ENCODE peak calls at places on chromosome 16, in six cellular contexts. T, K, F, C, L and D are unnamed samples.

GRCh38 chr16:23290189-23291062 is 11.7 kb upstream of the SCNN1B start:
- DNase-seq in T (no peak), K (no peak), F (no peak), C (no peak), L (no peak), D (no peak)

GRCh38 chr16:61726125-61726524 is 310.1 kb downstream of the CDH8 start:
- DNase-seq in T (no peak), K (no peak), F (no peak), C (no peak), L (no peak), D (no peak)

GRCh38 chr16:13181432-13181831 is 280.0 kb downstream of the SHISA9 start:
- DNase-seq in T (no peak), K (no peak), F (no peak), C (no peak), L (no peak), D (no peak)

GRCh38 chr16:27414803-27415431 is 12.9 kb downstream of the IL21R start:
- DNase-seq in T (no peak), K (no peak), F (no peak), C (no peak), L (no peak), D (no peak)

GRCh38 chr16:48231675-48232214 is 12.4 kb upstream of the LONP2 start:
- DNase-seq in T (no peak), K (no peak), F (no peak), C (no peak), L (peak), D (no peak)

GRCh38 chr16:8887952-8888560 is 5.9 kb downstream of the LITAFD start:
- DNase-seq in T (peak), K (no peak), F (no peak), C (peak), L (peak), D (peak)

GRCh38 chr16:87317766-87318121 is 552 bp upstream of the C16orf95 start:
- DNase-seq in T (no peak), K (peak), F (no peak), C (no peak), L (no peak), D (peak)

GRCh38 chr16:23976091-23977001 is 140.6 kb downstream of the PRKCB start:
- DNase-seq in T (no peak), K (no peak), F (no peak), C (no peak), L (no peak), D (no peak)

GRCh38 chr16:81558444-81559175 is 114.0 kb downstream of the CMIP start:
- DNase-seq in T (no peak), K (no peak), F (no peak), C (no peak), L (no peak), D (peak)

GRCh38 chr16:85980686-85981085 is 81.7 kb downstream of the IRF8 start:
- DNase-seq in T (no peak), K (no peak), F (no peak), C (no peak), L (no peak), D (no peak)

GRCh38 chr16:56400458-56400857 is 24.9 kb downstream of the AMFR start:
- DNase-seq in T (no peak), K (no peak), F (no peak), C (no peak), L (no peak), D (no peak)

GRCh38 chr16:25126820-25127232 is 15.3 kb downstream of the LCMT1 start:
- DNase-seq in T (no peak), K (no peak), F (no peak), C (no peak), L (peak), D (no peak)

GRCh38 chr16:22356930-22357634 is 17.3 kb downstream of the CDR2 start:
- DNase-seq in T (no peak), K (no peak), F (no peak), C (no peak), L (no peak), D (no peak)

GRCh38 chr16:87652799-87653198 is 50.5 kb downstream of the JPH3 start:
- DNase-seq in T (no peak), K (no peak), F (no peak), C (no peak), L (no peak), D (no peak)

GRCh38 chr16:75461575-75461974 is 2.9 kb downstream of the TMEM170A start:
- DNase-seq in T (no peak), K (no peak), F (no peak), C (no peak), L (no peak), D (no peak)

GRCh38 chr16:27701381-27701780 is 151.4 kb downstream of the KATNIP start:
- DNase-seq in T (no peak), K (no peak), F (no peak), C (no peak), L (no peak), D (no peak)

GRCh38 chr16:49544828-49545227 is 171.2 kb downstream of the C16orf78 start:
- DNase-seq in T (no peak), K (no peak), F (no peak), C (no peak), L (no peak), D (no peak)

GRCh38 chr16:11372073-11372923 is 27.0 kb downstream of the RMI2 start:
- DNase-seq in T (no peak), K (no peak), F (no peak), C (no peak), L (no peak), D (no peak)

GRCh38 chr16:8727084-8727590 is 52.7 kb downstream of the ABAT start:
- DNase-seq in T (no peak), K (no peak), F (no peak), C (no peak), L (no peak), D (no peak)

GRCh38 chr16:50585331-50585776 is 37.2 kb downstream of the NKD1 start:
- DNase-seq in T (no peak), K (no peak), F (no peak), C (peak), L (no peak), D (no peak)

GRCh38 chr16:10121496-10121895 is 60.7 kb downstream of the GRIN2A start:
- DNase-seq in T (no peak), K (no peak), F (no peak), C (no peak), L (no peak), D (no peak)

GRCh38 chr16:70257391-70257790 is 5.7 kb upstream of the EXOSC6 start:
- DNase-seq in T (no peak), K (no peak), F (no peak), C (no peak), L (no peak), D (no peak)